ENCODE peak calls at places on chromosomes 16 and 17, in nine cellular contexts. One of them, this sample, is unnamed.

GRCh38 chr16:14502256-14502875 is 127.7 kb downstream of the PARN start:
- DNase-seq in stimulated activated CD4-positive, alpha-beta T cell treated with anti-CD3 and anti-CD28 coated beads, Interleukin-2, amount 100 ng/mL, for 48 hours: no peak
- DNase-seq in AG08396: no peak
- DNase-seq in GM04503: no peak
- DNase-seq in heart left ventricle: no peak
- DNase-seq in Peyer's patch: no peak
- DNase-seq in caudate nucleus: no peak
- DNase-seq in HT1080: no peak
- DNase-seq in mesendoderm: no peak
- DNase-seq in this sample: no peak

GRCh38 chr17:75159196-75160031 is 5.1 kb upstream of the JPT1 start:
- DNase-seq in stimulated activated CD4-positive, alpha-beta T cell treated with anti-CD3 and anti-CD28 coated beads, Interleukin-2, amount 100 ng/mL, for 48 hours: no peak
- DNase-seq in AG08396: no peak
- DNase-seq in GM04503: no peak
- DNase-seq in heart left ventricle: no peak
- DNase-seq in Peyer's patch: no peak
- DNase-seq in caudate nucleus: no peak
- DNase-seq in HT1080: peak
- DNase-seq in mesendoderm: peak
- DNase-seq in this sample: peak

GRCh38 chr16:11550651-11551498 is 35.8 kb downstream of the LITAF start:
- DNase-seq in stimulated activated CD4-positive, alpha-beta T cell treated with anti-CD3 and anti-CD28 coated beads, Interleukin-2, amount 100 ng/mL, for 48 hours: no peak
- DNase-seq in AG08396: no peak
- DNase-seq in GM04503: no peak
- DNase-seq in heart left ventricle: no peak
- DNase-seq in Peyer's patch: no peak
- DNase-seq in caudate nucleus: no peak
- DNase-seq in HT1080: no peak
- DNase-seq in mesendoderm: no peak
- DNase-seq in this sample: peak

GRCh38 chr17:78583091-78583490 is 5.9 kb upstream of the DNAH17 start:
- DNase-seq in stimulated activated CD4-positive, alpha-beta T cell treated with anti-CD3 and anti-CD28 coated beads, Interleukin-2, amount 100 ng/mL, for 48 hours: no peak
- DNase-seq in AG08396: peak
- DNase-seq in GM04503: no peak
- DNase-seq in heart left ventricle: no peak
- DNase-seq in Peyer's patch: no peak
- DNase-seq in caudate nucleus: no peak
- DNase-seq in HT1080: peak
- DNase-seq in mesendoderm: peak
- DNase-seq in this sample: peak

GRCh38 chr17:81541123-81541522 is 11.0 kb downstream of the FAAP100 start:
- DNase-seq in stimulated activated CD4-positive, alpha-beta T cell treated with anti-CD3 and anti-CD28 coated beads, Interleukin-2, amount 100 ng/mL, for 48 hours: no peak
- DNase-seq in AG08396: no peak
- DNase-seq in GM04503: no peak
- DNase-seq in heart left ventricle: no peak
- DNase-seq in Peyer's patch: no peak
- DNase-seq in caudate nucleus: no peak
- DNase-seq in HT1080: no peak
- DNase-seq in mesendoderm: no peak
- DNase-seq in this sample: no peak

GRCh38 chr17:81153340-81153803 is 11.9 kb upstream of the PVALEF start:
- DNase-seq in stimulated activated CD4-positive, alpha-beta T cell treated with anti-CD3 and anti-CD28 coated beads, Interleukin-2, amount 100 ng/mL, for 48 hours: no peak
- DNase-seq in AG08396: no peak
- DNase-seq in GM04503: no peak
- DNase-seq in heart left ventricle: peak
- DNase-seq in Peyer's patch: peak
- DNase-seq in caudate nucleus: peak
- DNase-seq in HT1080: peak
- DNase-seq in mesendoderm: no peak
- DNase-seq in this sample: no peak

GRCh38 chr16:28192811-28193529 is 18.8 kb downstream of the XPO6 start:
- DNase-seq in stimulated activated CD4-positive, alpha-beta T cell treated with anti-CD3 and anti-CD28 coated beads, Interleukin-2, amount 100 ng/mL, for 48 hours: peak
- DNase-seq in AG08396: no peak
- DNase-seq in GM04503: no peak
- DNase-seq in heart left ventricle: no peak
- DNase-seq in Peyer's patch: peak
- DNase-seq in caudate nucleus: no peak
- DNase-seq in HT1080: no peak
- DNase-seq in mesendoderm: no peak
- DNase-seq in this sample: no peak

GRCh38 chr16:89201467-89202377 is 1.4 kb upstream of the SLC22A31 start:
- DNase-seq in stimulated activated CD4-positive, alpha-beta T cell treated with anti-CD3 and anti-CD28 coated beads, Interleukin-2, amount 100 ng/mL, for 48 hours: peak
- DNase-seq in AG08396: peak
- DNase-seq in GM04503: no peak
- DNase-seq in heart left ventricle: peak
- DNase-seq in Peyer's patch: peak
- DNase-seq in caudate nucleus: peak
- DNase-seq in HT1080: no peak
- DNase-seq in mesendoderm: peak
- DNase-seq in this sample: peak

GRCh38 chr16:88472637-88473205 is 19.6 kb downstream of the ZFPM1 start:
- DNase-seq in stimulated activated CD4-positive, alpha-beta T cell treated with anti-CD3 and anti-CD28 coated beads, Interleukin-2, amount 100 ng/mL, for 48 hours: no peak
- DNase-seq in AG08396: no peak
- DNase-seq in GM04503: no peak
- DNase-seq in heart left ventricle: peak
- DNase-seq in Peyer's patch: no peak
- DNase-seq in caudate nucleus: no peak
- DNase-seq in HT1080: no peak
- DNase-seq in mesendoderm: no peak
- DNase-seq in this sample: no peak

GRCh38 chr17:81037026-81037782 is 2.3 kb downstream of the BAIAP2 start:
- DNase-seq in stimulated activated CD4-positive, alpha-beta T cell treated with anti-CD3 and anti-CD28 coated beads, Interleukin-2, amount 100 ng/mL, for 48 hours: no peak
- DNase-seq in AG08396: no peak
- DNase-seq in GM04503: no peak
- DNase-seq in heart left ventricle: peak
- DNase-seq in Peyer's patch: no peak
- DNase-seq in caudate nucleus: no peak
- DNase-seq in HT1080: no peak
- DNase-seq in mesendoderm: no peak
- DNase-seq in this sample: peak

GRCh38 chr17:16486373-16487250 is 5.4 kb downstream of the LRRC75A start:
- DNase-seq in stimulated activated CD4-positive, alpha-beta T cell treated with anti-CD3 and anti-CD28 coated beads, Interleukin-2, amount 100 ng/mL, for 48 hours: no peak
- DNase-seq in AG08396: peak
- DNase-seq in GM04503: peak
- DNase-seq in heart left ventricle: peak
- DNase-seq in Peyer's patch: no peak
- DNase-seq in caudate nucleus: peak
- DNase-seq in HT1080: peak
- DNase-seq in mesendoderm: peak
- DNase-seq in this sample: peak

GRCh38 chr16:57785924-57786323 is 16.4 kb downstream of the KIFC3 start:
- DNase-seq in stimulated activated CD4-positive, alpha-beta T cell treated with anti-CD3 and anti-CD28 coated beads, Interleukin-2, amount 100 ng/mL, for 48 hours: no peak
- DNase-seq in AG08396: no peak
- DNase-seq in GM04503: no peak
- DNase-seq in heart left ventricle: no peak
- DNase-seq in Peyer's patch: no peak
- DNase-seq in caudate nucleus: no peak
- DNase-seq in HT1080: no peak
- DNase-seq in mesendoderm: no peak
- DNase-seq in this sample: no peak

GRCh38 chr17:64418506-64419339 is 28.1 kb upstream of the PECAM1 start:
- DNase-seq in stimulated activated CD4-positive, alpha-beta T cell treated with anti-CD3 and anti-CD28 coated beads, Interleukin-2, amount 100 ng/mL, for 48 hours: no peak
- DNase-seq in AG08396: peak
- DNase-seq in GM04503: peak
- DNase-seq in heart left ventricle: no peak
- DNase-seq in Peyer's patch: no peak
- DNase-seq in caudate nucleus: no peak
- DNase-seq in HT1080: peak
- DNase-seq in mesendoderm: peak
- DNase-seq in this sample: no peak